ENCODE peak calls at places on chromosomes 12 and 14, in six cellular contexts. R is stimulated activated CD4-positive, alpha-beta T cell treated with anti-CD3 and anti-CD28 coated beads, Interleukin-12 subunit alpha, Interleukin-12 subunit beta, amount 100 ng/mL, for 4 hours; Y is HepG2; O is heart left ventricle; V is COR-L47; G is fibroblast of villous mesenchyme. I is an unnamed sample.
A peak's percentile ranks its signal among the peaks of the same experiment; 100 is the strongest.

GRCh38 chr12:112946236-112947000 is 8.1 kb downstream of the OAS3 start:
- DNase-seq in R (no peak), Y (no peak), O (no peak), V (no peak), G (no peak), I (no peak)

GRCh38 chr14:90846511-90846910 is 30.3 kb upstream of the TTC7B start:
- DNase-seq in R (no peak), Y (no peak), O (no peak), V (no peak), G (no peak), I (no peak)

GRCh38 chr12:67782573-67782972 is 134.0 kb downstream of the DYRK2 start:
- DNase-seq in R (no peak), Y (no peak), O (no peak), V (no peak), G (no peak), I (no peak)

GRCh38 chr12:14995583-14996425 is 23.0 kb downstream of the PDE6H start:
- DNase-seq in R (no peak), Y (peak; percentile 52), O (no peak), V (peak; percentile 12), G (peak; percentile 81), I (peak; percentile 59)

GRCh38 chr14:52227559-52228222 is 39.8 kb upstream of the PTGDR start:
- DNase-seq in R (no peak), Y (no peak), O (no peak), V (no peak), G (no peak), I (peak; percentile 47)

GRCh38 chr12:51281202-51281924 is 11.1 kb upstream of the SMAGP start:
- DNase-seq in R (no peak), Y (no peak), O (no peak), V (no peak), G (peak; percentile 44), I (no peak)

GRCh38 chr12:93247313-93248057 is 130.2 kb upstream of the NUDT4 start:
- DNase-seq in R (no peak), Y (no peak), O (no peak), V (no peak), G (no peak), I (no peak)

GRCh38 chr12:15194947-15195346 is 26.3 kb downstream of the RERG start:
- DNase-seq in R (no peak), Y (no peak), O (no peak), V (no peak), G (no peak), I (no peak)

GRCh38 chr12:10207136-10207535 is 5.5 kb upstream of the GABARAPL1 start:
- DNase-seq in R (no peak), Y (no peak), O (no peak), V (no peak), G (no peak), I (no peak)

GRCh38 chr12:25682421-25682820 is 129.3 kb upstream of the LMNTD1 start:
- DNase-seq in R (no peak), Y (no peak), O (no peak), V (no peak), G (no peak), I (no peak)

GRCh38 chr12:40056357-40056756 is 49.5 kb downstream of the SLC2A13 start:
- DNase-seq in R (no peak), Y (no peak), O (no peak), V (no peak), G (no peak), I (no peak)

GRCh38 chr12:127431177-127431576 is 835.8 kb upstream of the TMEM132C start:
- DNase-seq in R (no peak), Y (no peak), O (no peak), V (no peak), G (no peak), I (no peak)

GRCh38 chr14:74964787-74965769 is 9.7 kb upstream of the PGF start:
- DNase-seq in R (no peak), Y (no peak), O (no peak), V (no peak), G (no peak), I (no peak)

GRCh38 chr12:65952737-65953209 is 128.5 kb downstream of the HMGA2 start:
- DNase-seq in R (no peak), Y (peak; percentile 29), O (no peak), V (no peak), G (no peak), I (peak; percentile 3)

GRCh38 chr12:4412462-4412861 is 33.0 kb upstream of the FGF23 start:
- DNase-seq in R (no peak), Y (no peak), O (no peak), V (no peak), G (no peak), I (no peak)

GRCh38 chr12:125148316-125148715 is 83.1 kb downstream of the AACS start:
- DNase-seq in R (no peak), Y (no peak), O (no peak), V (no peak), G (no peak), I (no peak)

GRCh38 chr12:117718141-117718540 is 250.6 kb downstream of the KSR2 start:
- DNase-seq in R (no peak), Y (no peak), O (no peak), V (no peak), G (no peak), I (no peak)

GRCh38 chr14:75359098-75359497 is 68.7 kb upstream of the JDP2 start:
- DNase-seq in R (no peak), Y (peak; percentile 12), O (no peak), V (no peak), G (no peak), I (no peak)

GRCh38 chr12:80590085-80590484 is 117.3 kb upstream of the MYF6 start:
- DNase-seq in R (no peak), Y (no peak), O (no peak), V (no peak), G (no peak), I (no peak)

GRCh38 chr14:20377171-20377570 is 33.7 kb downstream of the PARP2 start:
- DNase-seq in R (no peak), Y (no peak), O (no peak), V (no peak), G (no peak), I (peak; percentile 64)

GRCh38 chr12:89497467-89497866 is 27.1 kb downstream of the GALNT4 start:
- DNase-seq in R (no peak), Y (no peak), O (no peak), V (no peak), G (peak; percentile 77), I (no peak)

GRCh38 chr14:69771136-69771535 is 4.2 kb downstream of the SRSF5 start:
- DNase-seq in R (no peak), Y (no peak), O (no peak), V (no peak), G (no peak), I (no peak)

GRCh38 chr12:111827916-111828315 is 14.1 kb upstream of the MAPKAPK5 start:
- DNase-seq in R (no peak), Y (no peak), O (no peak), V (no peak), G (no peak), I (no peak)

GRCh38 chr12:132424811-132425210 is 65.1 kb upstream of the FBRSL1 start:
- DNase-seq in R (no peak), Y (no peak), O (no peak), V (no peak), G (no peak), I (no peak)

GRCh38 chr12:22787557-22787956 is 162.6 kb downstream of the ETNK1 start:
- DNase-seq in R (no peak), Y (no peak), O (no peak), V (no peak), G (peak; percentile 5), I (no peak)

GRCh38 chr12:20629414-20630156 is 65.5 kb upstream of the SLCO1C1 start:
- DNase-seq in R (no peak), Y (peak; percentile 84), O (no peak), V (no peak), G (peak; percentile 19), I (no peak)

GRCh38 chr12:118136559-118137003 is 657 bp downstream of the PEBP1 start:
- DNase-seq in R (peak; percentile 38), Y (peak; percentile 52), O (peak; percentile 74), V (no peak), G (peak; percentile 52), I (peak; percentile 85)

GRCh38 chr12:51864701-51865469 is 16.4 kb upstream of the FIGNL2 start:
- DNase-seq in R (no peak), Y (no peak), O (peak; percentile 28), V (no peak), G (no peak), I (no peak)

GRCh38 chr12:103468837-103469236 is 26.9 kb downstream of the C12orf42 start:
- DNase-seq in R (no peak), Y (no peak), O (no peak), V (no peak), G (no peak), I (no peak)

GRCh38 chr12:54286042-54286931 is 5.8 kb downstream of the HNRNPA1 start:
- DNase-seq in R (no peak), Y (no peak), O (no peak), V (no peak), G (no peak), I (peak; percentile 35)

GRCh38 chr12:132400011-132400641 is 70.7 kb upstream of the GALNT9 start:
- DNase-seq in R (no peak), Y (no peak), O (peak; percentile 62), V (no peak), G (no peak), I (no peak)

GRCh38 chr12:58916153-58916709 is 4.1 kb downstream of the LRIG3 start:
- DNase-seq in R (no peak), Y (no peak), O (no peak), V (no peak), G (peak; percentile 69), I (no peak)

GRCh38 chr14:30295980-30296379 is 263.0 kb upstream of the G2E3 start:
- DNase-seq in R (no peak), Y (no peak), O (no peak), V (no peak), G (no peak), I (no peak)

GRCh38 chr12:68034567-68034966 is 45.3 kb downstream of the IFNG-AS1 start:
- DNase-seq in R (no peak), Y (no peak), O (no peak), V (no peak), G (no peak), I (peak; percentile 67)

GRCh38 chr14:96409701-96410100 is 17.8 kb downstream of the AK7 start:
- DNase-seq in R (no peak), Y (peak; percentile 62), O (no peak), V (no peak), G (no peak), I (peak; percentile 40)